ENCODE peak calls at places on chromosomes 12 and 14, in five cellular contexts. One of them, this sample, is unnamed.

GRCh38 chr12:68400231-68400829 is 68.2 kb upstream of the MDM1 start:
- DNase-seq in GM12878: no peak
- DNase-seq in H1: no peak
- DNase-seq in GM12892: no peak
- DNase-seq in K562: no peak
- DNase-seq in this sample: no peak

GRCh38 chr14:59407246-59407615 is 57.9 kb downstream of the GPR135 start:
- DNase-seq in GM12878: no peak
- DNase-seq in H1: no peak
- DNase-seq in GM12892: no peak
- DNase-seq in K562: no peak
- DNase-seq in this sample: no peak

GRCh38 chr14:100674428-100674827 is 52.3 kb upstream of the DLK1 start:
- DNase-seq in GM12878: no peak
- DNase-seq in H1: no peak
- DNase-seq in GM12892: no peak
- DNase-seq in K562: no peak
- DNase-seq in this sample: no peak

GRCh38 chr12:127306604-127307215 is 960.3 kb upstream of the TMEM132C start:
- DNase-seq in GM12878: no peak
- DNase-seq in H1: no peak
- DNase-seq in GM12892: no peak
- DNase-seq in K562: no peak
- DNase-seq in this sample: no peak

GRCh38 chr12:104615048-104615561 is 158.4 kb downstream of the CHST11 start:
- DNase-seq in GM12878: no peak
- DNase-seq in H1: no peak
- DNase-seq in GM12892: no peak
- DNase-seq in K562: no peak
- DNase-seq in this sample: no peak

GRCh38 chr12:33724867-33725266 is 285.2 kb upstream of the SYT10 start:
- DNase-seq in GM12878: no peak
- DNase-seq in H1: no peak
- DNase-seq in GM12892: no peak
- DNase-seq in K562: no peak
- DNase-seq in this sample: no peak

GRCh38 chr12:28939427-28939826 is 209.7 kb upstream of the FAR2 start:
- DNase-seq in GM12878: no peak
- DNase-seq in H1: no peak
- DNase-seq in GM12892: no peak
- DNase-seq in K562: no peak
- DNase-seq in this sample: no peak

GRCh38 chr12:5884285-5884684 is 60.8 kb downstream of the ANO2 start:
- DNase-seq in GM12878: no peak
- DNase-seq in H1: no peak
- DNase-seq in GM12892: no peak
- DNase-seq in K562: no peak
- DNase-seq in this sample: no peak

GRCh38 chr14:29799718-29800117 is 127.9 kb downstream of the PRKD1 start:
- DNase-seq in GM12878: peak; percentile 2
- DNase-seq in H1: no peak
- DNase-seq in GM12892: no peak
- DNase-seq in K562: no peak
- DNase-seq in this sample: no peak

GRCh38 chr14:74531467-74531866 is 37.9 kb downstream of the ISCA2 start:
- DNase-seq in GM12878: no peak
- DNase-seq in H1: peak; percentile 23
- DNase-seq in GM12892: no peak
- DNase-seq in K562: peak; percentile 37
- DNase-seq in this sample: no peak

GRCh38 chr12:108629156-108629555 is 4.5 kb downstream of the SELPLG start:
- DNase-seq in GM12878: no peak
- DNase-seq in H1: no peak
- DNase-seq in GM12892: no peak
- DNase-seq in K562: peak; percentile 26
- DNase-seq in this sample: no peak

GRCh38 chr14:95062220-95062619 is 95.1 kb downstream of the DICER1 start:
- DNase-seq in GM12878: no peak
- DNase-seq in H1: no peak
- DNase-seq in GM12892: no peak
- DNase-seq in K562: no peak
- DNase-seq in this sample: no peak

GRCh38 chr12:79934309-79935020 is 432 bp downstream of the PPP1R12A start:
- DNase-seq in GM12878: no peak
- DNase-seq in H1: peak; percentile 9
- DNase-seq in GM12892: no peak
- DNase-seq in K562: peak; percentile 54
- DNase-seq in this sample: no peak

GRCh38 chr14:55562135-55562534 is 17.9 kb upstream of the KTN1 start:
- DNase-seq in GM12878: no peak
- DNase-seq in H1: no peak
- DNase-seq in GM12892: no peak
- DNase-seq in K562: no peak
- DNase-seq in this sample: no peak

GRCh38 chr12:22396735-22397134 is 62.2 kb upstream of the ST8SIA1 start:
- DNase-seq in GM12878: no peak
- DNase-seq in H1: no peak
- DNase-seq in GM12892: no peak
- DNase-seq in K562: no peak
- DNase-seq in this sample: no peak

GRCh38 chr12:47082963-47083621 is 3.3 kb upstream of the AMIGO2 start:
- DNase-seq in GM12878: no peak
- DNase-seq in H1: no peak
- DNase-seq in GM12892: no peak
- DNase-seq in K562: no peak
- DNase-seq in this sample: no peak

GRCh38 chr12:105234197-105234596 is 1.8 kb downstream of the APPL2 start:
- DNase-seq in GM12878: no peak
- DNase-seq in H1: no peak
- DNase-seq in GM12892: no peak
- DNase-seq in K562: no peak
- DNase-seq in this sample: no peak

GRCh38 chr12:112627851-112628250 is 163.7 kb upstream of the RPH3A start:
- DNase-seq in GM12878: no peak
- DNase-seq in H1: no peak
- DNase-seq in GM12892: no peak
- DNase-seq in K562: no peak
- DNase-seq in this sample: no peak

GRCh38 chr12:109767991-109768900 is 54.6 kb downstream of the FAM222A start:
- DNase-seq in GM12878: no peak
- DNase-seq in H1: no peak
- DNase-seq in GM12892: no peak
- DNase-seq in K562: no peak
- DNase-seq in this sample: no peak

GRCh38 chr12:41769810-41770209 is 374.9 kb downstream of the GXYLT1 start:
- DNase-seq in GM12878: no peak
- DNase-seq in H1: no peak
- DNase-seq in GM12892: no peak
- DNase-seq in K562: no peak
- DNase-seq in this sample: no peak

GRCh38 chr14:24095196-24096068 is 1.3 kb downstream of the PCK2 start:
- DNase-seq in GM12878: peak; percentile 92
- DNase-seq in H1: no peak
- DNase-seq in GM12892: peak; percentile 91
- DNase-seq in K562: peak; percentile 79
- DNase-seq in this sample: peak; percentile 90

GRCh38 chr12:132592261-132592970 is 18.0 kb downstream of the LRCOL1 start:
- DNase-seq in GM12878: no peak
- DNase-seq in H1: no peak
- DNase-seq in GM12892: no peak
- DNase-seq in K562: no peak
- DNase-seq in this sample: no peak

GRCh38 chr12:64633940-64634337 is 23.6 kb downstream of the RASSF3 start:
- DNase-seq in GM12878: no peak
- DNase-seq in H1: no peak
- DNase-seq in GM12892: no peak
- DNase-seq in K562: no peak
- DNase-seq in this sample: no peak

DNA sequence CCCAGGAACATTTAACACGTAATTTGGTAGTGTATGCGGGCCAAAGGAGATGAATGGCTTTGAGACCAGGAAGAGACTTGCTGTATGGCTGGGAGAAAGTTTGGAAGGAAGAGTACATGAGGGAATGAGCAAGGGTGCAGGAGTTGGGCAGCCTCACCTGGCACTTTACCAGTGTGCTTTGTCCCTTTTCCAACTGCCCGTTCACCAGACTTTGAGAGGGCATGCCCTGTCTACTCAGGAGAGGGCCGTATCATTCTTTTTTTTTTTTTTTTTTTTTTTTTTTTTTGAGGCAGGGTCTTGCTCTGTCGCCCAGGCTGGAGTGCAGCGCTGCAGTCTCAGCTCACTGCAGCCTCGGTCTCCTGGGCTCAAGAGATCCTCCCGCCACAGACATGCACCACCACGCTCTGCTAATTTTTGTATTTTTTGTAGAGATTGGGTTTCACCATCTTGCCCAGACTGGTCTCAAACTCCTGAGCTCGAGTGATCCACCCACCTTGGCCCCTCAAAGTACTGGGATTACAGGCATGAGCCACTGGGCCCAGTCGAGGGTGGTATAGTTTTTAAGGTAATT is 6.5 kb downstream of the DYNC1H1 start:
- DNase-seq in GM12878: no peak
- DNase-seq in H1: no peak
- DNase-seq in GM12892: no peak
- DNase-seq in K562: no peak
- DNase-seq in this sample: no peak
- TF ChIP-seq TAF1 in GM12878: no peak
- TF ChIP-seq TAF1 in H1: no peak
- TF ChIP-seq TAF1 in GM12892: no peak
- TF ChIP-seq TAF1 in K562: no peak
- TF ChIP-seq TAF1 in this sample: no peak

DNA sequence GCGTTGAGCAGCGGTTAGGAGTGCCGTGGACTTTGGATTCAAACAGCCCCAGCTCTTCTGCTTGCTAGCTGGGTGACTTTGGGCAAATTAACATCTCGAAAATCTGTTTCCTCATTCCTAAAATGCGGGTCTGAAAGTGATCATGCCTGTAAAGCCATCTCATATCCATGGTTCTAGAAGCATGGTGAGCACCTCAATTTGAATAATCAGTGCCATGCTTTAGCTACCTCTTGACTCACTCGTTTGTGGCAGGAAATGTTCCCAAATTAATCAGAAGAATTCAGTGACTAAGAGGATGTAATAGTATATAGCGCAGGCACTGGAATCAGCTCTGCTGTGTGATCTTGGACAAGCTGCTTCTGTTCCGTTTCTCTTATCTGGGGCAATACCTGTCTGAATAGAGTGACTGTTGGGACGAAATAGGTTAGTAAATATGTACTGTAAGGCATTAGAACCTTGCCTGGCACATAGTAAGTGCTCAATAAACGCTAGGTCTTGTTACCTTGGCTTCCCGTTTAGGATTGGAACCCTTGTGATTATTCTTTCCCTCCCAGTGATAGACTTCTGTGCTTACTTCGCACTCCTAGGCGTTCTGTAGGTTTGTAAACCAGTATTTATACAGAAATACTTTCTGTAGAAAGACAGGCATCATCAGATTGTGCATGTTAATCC is 768 bp upstream of the SMAGP start:
- DNase-seq in GM12878: no peak
- DNase-seq in H1: no peak
- DNase-seq in GM12892: no peak
- DNase-seq in K562: no peak
- DNase-seq in this sample: no peak
- TF ChIP-seq POLR2A in GM12878: no peak
- TF ChIP-seq POLR2A in H1: no peak
- TF ChIP-seq POLR2A in GM12892: no peak
- TF ChIP-seq POLR2A in K562: no peak
- TF ChIP-seq POLR2A in this sample: no peak

GRCh38 chr12:31876568-31877424 is 82.4 kb upstream of the RESF1 start:
- DNase-seq in GM12878: no peak
- DNase-seq in H1: no peak
- DNase-seq in GM12892: no peak
- DNase-seq in K562: no peak
- DNase-seq in this sample: no peak

GRCh38 chr12:31877884-31878283 is 81.3 kb upstream of the RESF1 start:
- DNase-seq in GM12878: no peak
- DNase-seq in H1: no peak
- DNase-seq in GM12892: no peak
- DNase-seq in K562: no peak
- DNase-seq in this sample: no peak

GRCh38 chr12:31875609-31875964 is 83.6 kb upstream of the RESF1 start:
- DNase-seq in GM12878: no peak
- DNase-seq in H1: no peak
- DNase-seq in GM12892: no peak
- DNase-seq in K562: no peak
- DNase-seq in this sample: no peak

GRCh38 chr12:31872831-31873604 is 86.2 kb upstream of the RESF1 start:
- DNase-seq in GM12878: no peak
- DNase-seq in H1: no peak
- DNase-seq in GM12892: no peak
- DNase-seq in K562: no peak
- DNase-seq in this sample: no peak

DNA sequence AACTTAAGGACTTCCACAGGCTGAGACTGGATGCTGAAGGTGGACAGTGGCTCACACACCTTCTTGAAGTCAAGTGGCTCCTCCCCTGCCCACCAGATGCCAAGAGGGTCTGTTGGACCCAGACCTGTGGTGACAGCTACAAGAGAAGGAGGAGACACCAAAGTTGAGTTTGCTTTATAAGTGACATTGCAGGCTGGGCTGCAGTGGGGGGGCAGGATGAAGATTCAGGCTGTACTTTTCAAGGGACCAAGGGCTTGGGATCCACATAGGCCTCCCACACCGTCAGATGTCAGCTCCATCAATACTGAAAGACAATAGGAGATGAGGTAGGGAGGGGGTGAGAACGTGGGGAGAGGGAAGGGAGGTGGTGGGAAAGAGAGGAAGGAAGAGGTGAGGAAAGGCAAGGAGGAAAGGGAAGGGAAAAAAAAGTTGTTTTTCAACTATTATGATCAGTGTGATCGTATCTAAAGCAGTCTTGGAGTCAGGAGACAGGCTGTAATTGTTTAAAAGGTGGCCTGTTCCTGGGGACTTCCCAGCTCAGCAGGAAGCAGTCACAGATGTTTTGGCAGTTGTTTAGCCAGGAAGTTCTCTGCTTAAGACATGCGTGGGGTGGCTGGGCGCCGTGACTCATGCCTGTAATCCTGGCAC is 84.1 kb upstream of the RESF1 start:
- DNase-seq in GM12878: no peak
- DNase-seq in H1: no peak
- DNase-seq in GM12892: peak; percentile 34
- DNase-seq in K562: no peak
- DNase-seq in this sample: no peak
- TF ChIP-seq TAF1 in GM12878: no peak
- TF ChIP-seq TAF1 in H1: no peak
- TF ChIP-seq TAF1 in GM12892: no peak
- TF ChIP-seq TAF1 in K562: no peak
- TF ChIP-seq TAF1 in this sample: peak; percentile 17

DNA sequence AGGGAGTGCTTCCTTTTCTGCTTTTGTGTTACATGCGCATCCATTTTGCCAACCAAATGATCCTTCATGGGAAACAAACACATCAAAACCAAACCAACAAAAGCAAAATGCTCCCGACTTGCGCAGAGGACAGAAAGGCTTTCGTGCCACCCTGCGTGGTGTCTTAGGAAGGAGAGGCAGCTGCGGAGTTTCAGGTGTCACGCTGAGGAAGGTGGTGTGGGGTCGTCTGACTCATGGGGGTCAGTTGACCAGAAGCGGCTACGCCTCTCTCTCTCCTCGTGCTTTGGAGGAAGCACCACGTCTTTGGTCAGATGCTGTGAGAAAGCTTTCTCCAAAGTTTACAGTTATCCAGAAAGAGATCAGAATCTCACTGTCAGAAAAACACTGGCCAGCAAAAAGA is 7.9 kb downstream of the EMP1 start:
- DNase-seq in GM12878: no peak
- DNase-seq in H1: no peak
- DNase-seq in GM12892: no peak
- DNase-seq in K562: no peak
- DNase-seq in this sample: no peak
- TF ChIP-seq POLR2A in GM12878: no peak
- TF ChIP-seq POLR2A in H1: no peak
- TF ChIP-seq POLR2A in GM12892: no peak
- TF ChIP-seq POLR2A in K562: no peak
- TF ChIP-seq POLR2A in this sample: no peak

This sample was measured in GM12891.